ENCODE peak calls at places on chromosomes 16 and 17, in ten cellular contexts. Z is MM.1S, X is testis, G is esophagus muscularis mucosa, V is GM12878, T is PC-9, A is spleen, U is IMR-90, B is neural progenitor cell, D is heart left ventricle. R is an unnamed sample.

GRCh38 chr16:75627856-75628255 is 4.8 kb upstream of the ADAT1 start:
- DNase-seq in B (no peak), Z (no peak), G (no peak), V (no peak), X (no peak), U (peak; percentile 16), T (no peak), A (no peak), D (no peak), R (no peak)

GRCh38 chr17:38921756-38922411 is 3.5 kb upstream of the LASP1NB start:
- DNase-seq in B (no peak), Z (no peak), X (peak; percentile 13), G (peak; percentile 90), V (no peak), D (no peak), U (no peak), A (peak; percentile 60), T (no peak), R (no peak)

GRCh38 chr16:60100371-60100770 is 1366.3 kb upstream of the GOT2 start:
- DNase-seq in D (no peak), X (no peak), Z (no peak), B (no peak), V (no peak), T (no peak), G (no peak), U (no peak), A (no peak), R (no peak)

GRCh38 chr16:84455031-84455430 is 49.4 kb downstream of the MEAK7 start:
- DNase-seq in U (no peak), X (no peak), B (no peak), D (no peak), Z (no peak), A (peak; percentile 19), T (no peak), V (no peak), G (no peak), R (no peak)

GRCh38 chr16:15509593-15510520 is 75.5 kb downstream of the BMERB1 start:
- DNase-seq in X (no peak), G (no peak), V (no peak), Z (no peak), T (no peak), B (peak; percentile 52), D (no peak), A (no peak), U (peak; percentile 60), R (no peak)

GRCh38 chr16:51556694-51557327 is 405.7 kb upstream of the SALL1 start:
- DNase-seq in A (no peak), U (peak; percentile 96), T (no peak), D (no peak), Z (no peak), G (peak; percentile 90), X (no peak), V (no peak), B (no peak), R (no peak)

GRCh38 chr17:77959926-77960521 is 1.5 kb downstream of the TNRC6C start:
- DNase-seq in A (no peak), U (peak; percentile 60), D (no peak), G (peak; percentile 88), V (no peak), T (no peak), X (no peak), Z (no peak), B (peak; percentile 53), R (no peak)

GRCh38 chr16:82735696-82736095 is 108.9 kb downstream of the CDH13 start:
- DNase-seq in B (no peak), U (no peak), D (no peak), A (no peak), V (no peak), Z (peak; percentile 62), T (no peak), X (no peak), G (no peak), R (no peak)

GRCh38 chr16:83110221-83110768 is 483.5 kb downstream of the CDH13 start:
- DNase-seq in D (no peak), T (no peak), A (no peak), V (no peak), X (no peak), B (no peak), Z (no peak), U (no peak), G (no peak), R (no peak)

DNA sequence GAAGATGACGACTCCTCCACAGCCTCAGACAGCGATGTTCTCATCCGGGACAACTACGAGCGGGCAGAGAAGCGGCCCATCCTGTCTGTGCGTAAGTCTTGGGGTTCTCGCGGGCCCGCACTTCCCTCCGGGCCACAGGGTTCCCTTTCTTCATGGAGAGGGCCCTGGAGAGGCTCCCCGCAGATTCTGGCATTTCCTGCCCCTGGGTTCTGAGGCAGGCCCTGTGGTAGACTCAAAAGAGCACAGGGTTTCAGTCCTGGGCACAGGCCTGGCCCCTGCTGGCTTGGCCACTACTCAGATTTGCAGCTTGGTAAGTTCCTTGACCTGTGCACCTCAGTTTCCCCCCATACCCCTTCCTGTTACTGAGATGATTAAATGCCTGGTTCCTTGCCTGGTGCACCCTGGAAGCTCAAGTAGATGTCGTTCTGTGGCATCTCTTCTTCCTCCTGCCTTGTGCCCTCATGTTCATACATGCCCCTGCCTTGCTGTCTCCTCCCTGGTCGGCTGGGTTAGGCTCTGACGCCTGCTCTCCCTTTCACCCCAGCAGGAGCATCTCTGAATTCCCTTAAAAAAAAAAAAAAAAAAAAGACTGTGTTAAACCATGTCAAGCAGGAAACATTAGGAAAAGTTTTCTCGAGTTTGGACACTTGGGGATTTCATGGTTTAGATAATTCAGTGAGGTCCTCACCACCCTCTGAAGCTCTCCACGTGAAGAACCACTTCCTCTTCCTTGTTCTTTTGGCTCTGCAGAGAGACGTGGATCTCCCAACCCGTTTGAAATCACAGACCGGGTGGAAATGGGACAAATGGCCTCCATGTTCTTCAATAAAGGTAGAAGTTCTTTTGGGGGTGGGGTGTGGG is 14.3 kb upstream of the NAT9 start:
- DNase-seq in D (no peak), G (no peak), V (no peak), X (no peak), U (no peak), B (no peak), Z (no peak), T (no peak), A (no peak), R (no peak)
- H3K36me3 ChIP-seq in D (peaks cover 26% of the 10 kb centered on the region), G (peaks cover 79% of the 10 kb centered on the region), V (peaks cover 6% of the 10 kb centered on the region), X (no peaks in the 10 kb centered on the region), U (peaks cover 30% of the 10 kb centered on the region), B (no peaks in the 10 kb centered on the region), Z (no peaks in the 10 kb centered on the region), T (no peaks in the 10 kb centered on the region), A (peaks cover 61% of the 10 kb centered on the region), R (peaks cover 36% of the 10 kb centered on the region)

GRCh38 chr16:10862432-10862831 is 14.6 kb upstream of the CIITA start:
- DNase-seq in U (peak; percentile 54), B (no peak), V (no peak), A (no peak), Z (no peak), T (peak; percentile 56), D (peak; percentile 69), G (no peak), X (peak; percentile 43), R (no peak)

GRCh38 chr16:10859650-10860049 is 17.4 kb upstream of the CIITA start:
- DNase-seq in G (no peak), X (no peak), U (no peak), Z (no peak), D (no peak), A (no peak), T (no peak), V (no peak), B (no peak), R (no peak)

GRCh38 chr16:10856042-10856441 is 21.0 kb upstream of the CIITA start:
- DNase-seq in G (no peak), T (no peak), D (no peak), A (no peak), B (no peak), V (no peak), Z (no peak), X (no peak), U (no peak), R (no peak)

GRCh38 chr16:10859020-10859419 is 18.0 kb upstream of the CIITA start:
- DNase-seq in U (no peak), B (no peak), X (no peak), V (no peak), G (no peak), T (no peak), D (no peak), Z (no peak), A (no peak), R (no peak)

GRCh38 chr16:10858203-10858602 is 18.8 kb upstream of the CIITA start:
- DNase-seq in Z (no peak), U (no peak), G (no peak), A (no peak), X (no peak), D (no peak), B (no peak), T (no peak), V (no peak), R (no peak)
- H3K36me3 ChIP-seq in Z (no peaks in the 10 kb centered on the region), U (no peaks in the 10 kb centered on the region), G (no peaks in the 10 kb centered on the region), A (no peaks in the 10 kb centered on the region), X (no peaks in the 10 kb centered on the region), D (no peaks in the 10 kb centered on the region), B (no peaks in the 10 kb centered on the region), T (no peaks in the 10 kb centered on the region), V (no peaks in the 10 kb centered on the region), R (no peaks in the 10 kb centered on the region)

DNA sequence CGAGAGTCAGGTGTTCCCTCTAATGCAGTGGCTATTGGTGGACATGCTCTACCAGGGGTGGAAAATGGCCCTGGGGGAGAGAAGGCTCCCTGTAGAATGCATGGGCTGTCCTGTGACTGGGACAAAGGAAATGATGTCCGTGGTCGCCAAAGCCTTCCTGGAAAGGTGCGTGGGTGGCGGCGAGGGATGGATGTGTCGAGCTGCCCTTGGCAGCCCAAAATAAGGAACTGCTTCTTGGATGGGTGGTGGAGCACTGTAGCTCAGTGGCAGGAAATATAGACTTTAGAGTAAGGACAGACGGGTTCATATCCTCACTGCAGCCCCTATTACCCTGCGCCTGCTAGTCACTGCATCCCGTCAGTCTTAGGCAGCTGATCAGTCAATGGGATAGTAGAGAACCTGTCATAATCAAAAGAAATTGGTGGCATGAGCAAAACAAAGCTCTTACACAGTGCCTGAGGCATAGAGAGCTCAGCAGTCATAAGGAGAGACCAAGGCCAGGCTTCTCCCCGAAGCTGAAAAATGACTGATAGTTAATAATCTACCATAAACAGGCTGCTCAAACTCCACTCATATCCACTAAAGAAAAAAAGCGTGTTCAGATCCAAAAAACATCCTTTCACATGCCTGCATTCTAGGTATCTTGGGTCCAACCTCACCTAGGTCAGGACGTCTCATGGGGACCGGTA is 123.5 kb upstream of the PLCG2 start:
- DNase-seq in G (no peak), X (no peak), Z (no peak), T (no peak), U (no peak), D (no peak), V (no peak), A (peak; percentile 48), B (no peak), R (no peak)
- H3K36me3 ChIP-seq in G (peaks cover 31% of the 10 kb centered on the region), X (no peaks in the 10 kb centered on the region), Z (no peaks in the 10 kb centered on the region), T (peaks cover 4% of the 10 kb centered on the region), U (peaks cover 17% of the 10 kb centered on the region), D (peaks cover 15% of the 10 kb centered on the region), V (peaks cover 10% of the 10 kb centered on the region), A (peaks cover 95% of the 10 kb centered on the region), B (peaks cover 5% of the 10 kb centered on the region), R (no peaks in the 10 kb centered on the region)

DNA sequence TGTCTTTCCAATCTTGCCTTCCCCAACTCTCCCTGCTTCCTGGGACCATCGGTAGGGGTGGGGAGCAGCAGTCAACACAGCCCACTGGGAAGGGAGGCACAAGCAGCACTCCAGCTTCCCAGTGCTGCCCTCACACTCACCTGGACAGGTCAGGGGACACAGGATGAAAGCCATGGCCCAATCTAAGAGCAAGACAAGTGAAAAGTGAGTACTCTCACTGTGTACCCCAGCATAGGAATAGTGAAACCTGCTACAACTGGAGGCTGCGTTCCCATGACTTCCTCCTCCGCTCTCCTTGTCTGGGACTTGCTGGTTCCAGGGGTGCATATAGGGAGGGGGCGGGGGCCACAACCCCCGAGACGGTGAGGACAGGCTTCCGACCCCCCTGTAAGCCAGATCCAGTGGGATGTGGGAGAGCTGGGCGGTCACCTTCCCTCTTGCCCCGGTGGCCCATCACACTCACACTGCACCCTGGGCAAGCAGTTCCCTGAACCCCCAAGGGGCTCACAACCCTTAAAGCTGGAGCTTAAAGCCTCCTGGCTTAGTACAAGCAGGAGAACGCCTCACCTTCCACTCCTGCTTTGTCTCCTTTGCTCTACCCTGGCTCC is 29.5 kb upstream of the SLC25A19 start:
- DNase-seq in X (no peak), Z (no peak), G (no peak), V (no peak), U (no peak), D (no peak), T (no peak), B (no peak), A (peak; percentile 71), R (no peak)
- H3K36me3 ChIP-seq in X (no peaks in the 10 kb centered on the region), Z (peaks cover 9% of the 10 kb centered on the region), G (peaks cover 53% of the 10 kb centered on the region), V (peaks cover 23% of the 10 kb centered on the region), U (peaks cover 31% of the 10 kb centered on the region), D (peaks cover 43% of the 10 kb centered on the region), T (no peaks in the 10 kb centered on the region), B (no peaks in the 10 kb centered on the region), A (peaks cover 61% of the 10 kb centered on the region), R (peaks cover 61% of the 10 kb centered on the region)

R was measured in heart right ventricle.